ENCODE peak calls at places on chromosomes 7 and 10, in seven cellular contexts. G is nephron progenitor cell, W is C1 segment of cervical spinal cord, C is nucleus accumbens, R is NCI-H187, E is Peyer's patch, Q is skeletal muscle cell. L is an unnamed sample.

GRCh38 chr10:100008142-100008522 is 1.6 kb downstream of the DNMBP start:
- DNase-seq in G (no peak), W (no peak), C (no peak), R (no peak), E (no peak), Q (no peak), L (no peak)

GRCh38 chr10:78717200-78717599 is 351.6 kb upstream of the ZMIZ1 start:
- DNase-seq in G (no peak), W (no peak), C (no peak), R (no peak), E (no peak), Q (no peak), L (no peak)

GRCh38 chr7:83161186-83161585 is 1.5 kb downstream of the PCLO start:
- DNase-seq in G (no peak), W (no peak), C (no peak), R (no peak), E (no peak), Q (no peak), L (no peak)

GRCh38 chr7:39761435-39761834 is 138.1 kb downstream of the RALA start:
- DNase-seq in G (no peak), W (no peak), C (no peak), R (no peak), E (no peak), Q (no peak), L (no peak)

GRCh38 chr10:8375137-8375536 is 320.6 kb downstream of the GATA3 start:
- DNase-seq in G (no peak), W (no peak), C (no peak), R (no peak), E (no peak), Q (no peak), L (no peak)

GRCh38 chr7:710161-710560 is 16.3 kb upstream of the DNAAF5 start:
- DNase-seq in G (no peak), W (no peak), C (no peak), R (no peak), E (peak), Q (no peak), L (no peak)

GRCh38 chr10:119159332-119159731 is 6.2 kb downstream of the SFXN4 start:
- DNase-seq in G (no peak), W (no peak), C (no peak), R (no peak), E (no peak), Q (no peak), L (no peak)

GRCh38 chr7:55120501-55121198 is 101.8 kb downstream of the EGFR start:
- DNase-seq in G (no peak), W (no peak), C (no peak), R (no peak), E (no peak), Q (no peak), L (no peak)

GRCh38 chr7:11228515-11228914 is 254.8 kb downstream of the PHF14 start:
- DNase-seq in G (no peak), W (no peak), C (no peak), R (no peak), E (peak), Q (peak), L (no peak)

GRCh38 chr7:87398441-87398840 is 53.0 kb downstream of the CROT start:
- DNase-seq in G (no peak), W (no peak), C (no peak), R (no peak), E (no peak), Q (peak), L (no peak)

GRCh38 chr7:134778941-134779740 is at the start of gene CALD1:
- DNase-seq in G (peak), W (peak), C (peak), R (no peak), E (peak), Q (peak), L (peak)

GRCh38 chr7:106420210-106420609 is 135.4 kb upstream of the NAMPT start:
- DNase-seq in G (no peak), W (no peak), C (no peak), R (no peak), E (no peak), Q (no peak), L (no peak)

GRCh38 chr7:137829337-137829992 is 17.3 kb downstream of the DGKI start:
- DNase-seq in G (no peak), W (no peak), C (no peak), R (no peak), E (no peak), Q (no peak), L (no peak)

GRCh38 chr10:102775973-102776669 is 32.4 kb downstream of the WBP1L start:
- DNase-seq in G (peak), W (peak), C (peak), R (no peak), E (peak), Q (peak), L (peak)

GRCh38 chr7:155584763-155585531 is 38.6 kb upstream of the CNPY1 start:
- DNase-seq in G (no peak), W (no peak), C (no peak), R (no peak), E (no peak), Q (peak), L (no peak)

GRCh38 chr7:41573017-41573416 is 129.9 kb downstream of the INHBA start:
- DNase-seq in G (no peak), W (no peak), C (no peak), R (no peak), E (no peak), Q (peak), L (no peak)

GRCh38 chr7:77657427-77658331 is 38.6 kb upstream of the RSBN1L start:
- DNase-seq in G (no peak), W (no peak), C (no peak), R (no peak), E (peak), Q (no peak), L (no peak)

GRCh38 chr7:86733783-86734182 is 90.1 kb downstream of the GRM3 start:
- DNase-seq in G (no peak), W (no peak), C (no peak), R (no peak), E (no peak), Q (no peak), L (no peak)

GRCh38 chr7:54678763-54679396 is 80.1 kb downstream of the SEC61G start:
- DNase-seq in G (no peak), W (no peak), C (no peak), R (no peak), E (no peak), Q (no peak), L (no peak)

GRCh38 chr7:43645699-43646226 is 62.9 kb downstream of the STK17A start:
- DNase-seq in G (no peak), W (no peak), C (no peak), R (no peak), E (no peak), Q (no peak), L (no peak)

GRCh38 chr10:12984165-12984747 is 17.3 kb downstream of the CCDC3 start:
- DNase-seq in G (no peak), W (no peak), C (no peak), R (no peak), E (no peak), Q (no peak), L (no peak)

GRCh38 chr7:114481995-114482394 is 67.4 kb downstream of the FOXP2 start:
- DNase-seq in G (no peak), W (no peak), C (no peak), R (no peak), E (no peak), Q (peak), L (no peak)

GRCh38 chr10:118991326-118991725 is 38.2 kb upstream of the NANOS1 start:
- DNase-seq in G (no peak), W (no peak), C (no peak), R (no peak), E (no peak), Q (no peak), L (no peak)

GRCh38 chr7:98286093-98286525 is 4.6 kb downstream of the BRI3 start:
- DNase-seq in G (no peak), W (peak), C (no peak), R (no peak), E (peak), Q (no peak), L (no peak)

GRCh38 chr10:132477066-132477397 is 60.6 kb upstream of the INPP5A start:
- DNase-seq in G (no peak), W (no peak), C (no peak), R (no peak), E (peak), Q (no peak), L (no peak)

GRCh38 chr10:69816963-69817605 is 15.4 kb downstream of the COL13A1 start:
- DNase-seq in G (no peak), W (no peak), C (no peak), R (no peak), E (no peak), Q (no peak), L (no peak)

GRCh38 chr10:32143302-32143847 is 87.2 kb upstream of the KIF5B start:
- DNase-seq in G (no peak), W (no peak), C (no peak), R (no peak), E (peak), Q (no peak), L (no peak)

GRCh38 chr7:80307251-80307856 is 172.7 kb downstream of the GNAI1 start:
- DNase-seq in G (no peak), W (no peak), C (no peak), R (no peak), E (no peak), Q (peak), L (no peak)

L was measured in H9.